ENCODE peak calls at places on chromosome 20, in ten cellular contexts. One of them, this sample, is unnamed.

GRCh38 chr20:33773412-33774089 is 37.6 kb upstream of the CHMP4B start:
- DNase-seq in transverse colon: no peak
- DNase-seq in GM23338: no peak
- DNase-seq in endothelial cell of umbilical vein: no peak
- DNase-seq in SK-N-MC: no peak
- DNase-seq in HepG2: no peak
- DNase-seq in stomach: no peak
- DNase-seq in prostate gland: no peak
- DNase-seq in SK-N-SH: no peak
- DNase-seq in esophagus muscularis mucosa: no peak
- DNase-seq in this sample: no peak

GRCh38 chr20:24838551-24839530 is 110.2 kb upstream of the CST7 start:
- DNase-seq in SK-N-MC: no peak
- DNase-seq in SK-N-SH: no peak
- DNase-seq in GM23338: no peak
- DNase-seq in transverse colon: no peak
- DNase-seq in esophagus muscularis mucosa: no peak
- DNase-seq in endothelial cell of umbilical vein: no peak
- DNase-seq in stomach: no peak
- DNase-seq in HepG2: no peak
- DNase-seq in prostate gland: no peak
- DNase-seq in this sample: no peak

GRCh38 chr20:62241501-62241900 is 3.2 kb downstream of the OSBPL2 start:
- DNase-seq in esophagus muscularis mucosa: no peak
- DNase-seq in transverse colon: peak; percentile 77
- DNase-seq in stomach: peak; percentile 60
- DNase-seq in endothelial cell of umbilical vein: no peak
- DNase-seq in GM23338: no peak
- DNase-seq in HepG2: no peak
- DNase-seq in SK-N-MC: no peak
- DNase-seq in prostate gland: peak; percentile 50
- DNase-seq in SK-N-SH: no peak
- DNase-seq in this sample: no peak

GRCh38 chr20:58651823-58652605 is 931 bp downstream of the STX16 start:
- DNase-seq in HepG2: peak; percentile 54
- DNase-seq in endothelial cell of umbilical vein: peak; percentile 74
- DNase-seq in esophagus muscularis mucosa: peak; percentile 94
- DNase-seq in GM23338: peak; percentile 97
- DNase-seq in SK-N-SH: peak; percentile 69
- DNase-seq in prostate gland: peak; percentile 36
- DNase-seq in transverse colon: peak; percentile 74
- DNase-seq in stomach: peak; percentile 66
- DNase-seq in SK-N-MC: peak; percentile 44
- DNase-seq in this sample: peak; percentile 67

GRCh38 chr20:19923762-19924161 is 93.4 kb upstream of the NAA20 start:
- DNase-seq in GM23338: no peak
- DNase-seq in HepG2: no peak
- DNase-seq in SK-N-MC: no peak
- DNase-seq in stomach: no peak
- DNase-seq in endothelial cell of umbilical vein: no peak
- DNase-seq in prostate gland: no peak
- DNase-seq in SK-N-SH: no peak
- DNase-seq in transverse colon: no peak
- DNase-seq in esophagus muscularis mucosa: no peak
- DNase-seq in this sample: no peak

GRCh38 chr20:40449974-40450616 is 238.9 kb downstream of the MAFB start:
- DNase-seq in transverse colon: no peak
- DNase-seq in GM23338: no peak
- DNase-seq in SK-N-SH: no peak
- DNase-seq in esophagus muscularis mucosa: no peak
- DNase-seq in SK-N-MC: no peak
- DNase-seq in stomach: no peak
- DNase-seq in prostate gland: no peak
- DNase-seq in HepG2: no peak
- DNase-seq in endothelial cell of umbilical vein: no peak
- DNase-seq in this sample: no peak

GRCh38 chr20:11581271-11581670 is 336.4 kb upstream of the BTBD3 start:
- DNase-seq in transverse colon: no peak
- DNase-seq in prostate gland: no peak
- DNase-seq in stomach: no peak
- DNase-seq in SK-N-MC: no peak
- DNase-seq in HepG2: peak; percentile 6
- DNase-seq in SK-N-SH: no peak
- DNase-seq in endothelial cell of umbilical vein: no peak
- DNase-seq in GM23338: peak; percentile 74
- DNase-seq in esophagus muscularis mucosa: no peak
- DNase-seq in this sample: peak; percentile 62

GRCh38 chr20:36677422-36677771 is 31.4 kb upstream of the SLA2 start:
- DNase-seq in SK-N-SH: no peak
- DNase-seq in endothelial cell of umbilical vein: no peak
- DNase-seq in HepG2: no peak
- DNase-seq in GM23338: no peak
- DNase-seq in stomach: no peak
- DNase-seq in prostate gland: no peak
- DNase-seq in transverse colon: no peak
- DNase-seq in esophagus muscularis mucosa: no peak
- DNase-seq in SK-N-MC: no peak
- DNase-seq in this sample: no peak

GRCh38 chr20:23399568-23400241 is 21.6 kb downstream of the NAPB start:
- DNase-seq in esophagus muscularis mucosa: no peak
- DNase-seq in prostate gland: no peak
- DNase-seq in stomach: no peak
- DNase-seq in SK-N-SH: no peak
- DNase-seq in SK-N-MC: no peak
- DNase-seq in endothelial cell of umbilical vein: no peak
- DNase-seq in transverse colon: no peak
- DNase-seq in GM23338: no peak
- DNase-seq in HepG2: no peak
- DNase-seq in this sample: no peak

GRCh38 chr20:14470977-14471642 is 133.7 kb upstream of the FLRT3 start:
- DNase-seq in HepG2: no peak
- DNase-seq in prostate gland: no peak
- DNase-seq in endothelial cell of umbilical vein: no peak
- DNase-seq in SK-N-MC: no peak
- DNase-seq in GM23338: peak; percentile 27
- DNase-seq in transverse colon: no peak
- DNase-seq in SK-N-SH: no peak
- DNase-seq in esophagus muscularis mucosa: no peak
- DNase-seq in stomach: no peak
- DNase-seq in this sample: no peak

GRCh38 chr20:37233471-37234253 is 28.0 kb downstream of the GHRH start:
- DNase-seq in GM23338: no peak
- DNase-seq in HepG2: no peak
- DNase-seq in SK-N-MC: no peak
- DNase-seq in esophagus muscularis mucosa: no peak
- DNase-seq in transverse colon: no peak
- DNase-seq in endothelial cell of umbilical vein: no peak
- DNase-seq in prostate gland: no peak
- DNase-seq in SK-N-SH: no peak
- DNase-seq in stomach: no peak
- DNase-seq in this sample: no peak

GRCh38 chr20:53767206-53767924 is 173.7 kb upstream of the ZNF217 start:
- DNase-seq in transverse colon: no peak
- DNase-seq in HepG2: no peak
- DNase-seq in SK-N-SH: no peak
- DNase-seq in SK-N-MC: no peak
- DNase-seq in endothelial cell of umbilical vein: no peak
- DNase-seq in esophagus muscularis mucosa: no peak
- DNase-seq in GM23338: no peak
- DNase-seq in prostate gland: no peak
- DNase-seq in stomach: no peak
- DNase-seq in this sample: no peak

GRCh38 chr20:53764416-53764800 is 170.8 kb upstream of the ZNF217 start:
- DNase-seq in prostate gland: no peak
- DNase-seq in HepG2: no peak
- DNase-seq in esophagus muscularis mucosa: no peak
- DNase-seq in transverse colon: no peak
- DNase-seq in GM23338: no peak
- DNase-seq in stomach: no peak
- DNase-seq in SK-N-MC: no peak
- DNase-seq in SK-N-SH: no peak
- DNase-seq in endothelial cell of umbilical vein: no peak
- DNase-seq in this sample: no peak

GRCh38 chr20:53769041-53769440 is 175.4 kb upstream of the ZNF217 start:
- DNase-seq in stomach: no peak
- DNase-seq in transverse colon: no peak
- DNase-seq in endothelial cell of umbilical vein: no peak
- DNase-seq in prostate gland: no peak
- DNase-seq in esophagus muscularis mucosa: no peak
- DNase-seq in GM23338: peak; percentile 24
- DNase-seq in SK-N-SH: no peak
- DNase-seq in HepG2: peak; percentile 92
- DNase-seq in SK-N-MC: no peak
- DNase-seq in this sample: no peak

GRCh38 chr20:53763707-53764415 is 170.2 kb upstream of the ZNF217 start:
- DNase-seq in esophagus muscularis mucosa: no peak
- DNase-seq in transverse colon: peak; percentile 51
- DNase-seq in prostate gland: peak; percentile 68
- DNase-seq in SK-N-MC: no peak
- DNase-seq in stomach: peak; percentile 67
- DNase-seq in endothelial cell of umbilical vein: peak; percentile 46
- DNase-seq in SK-N-SH: no peak
- DNase-seq in GM23338: peak; percentile 89
- DNase-seq in HepG2: peak; percentile 100
- DNase-seq in this sample: no peak

GRCh38 chr20:53768329-53768728 is 174.7 kb upstream of the ZNF217 start:
- DNase-seq in transverse colon: no peak
- DNase-seq in GM23338: peak; percentile 88
- DNase-seq in SK-N-SH: no peak
- DNase-seq in stomach: no peak
- DNase-seq in esophagus muscularis mucosa: no peak
- DNase-seq in endothelial cell of umbilical vein: no peak
- DNase-seq in SK-N-MC: no peak
- DNase-seq in prostate gland: no peak
- DNase-seq in HepG2: no peak
- DNase-seq in this sample: no peak
- TF ChIP-seq POLR2AphosphoS5 in transverse colon: no peak
- TF ChIP-seq POLR2AphosphoS5 in GM23338: no peak
- TF ChIP-seq POLR2AphosphoS5 in SK-N-SH: no peak
- TF ChIP-seq POLR2AphosphoS5 in stomach: no peak
- TF ChIP-seq POLR2AphosphoS5 in esophagus muscularis mucosa: no peak
- TF ChIP-seq POLR2AphosphoS5 in endothelial cell of umbilical vein: no peak
- TF ChIP-seq POLR2AphosphoS5 in SK-N-MC: no peak
- TF ChIP-seq POLR2AphosphoS5 in prostate gland: no peak
- TF ChIP-seq POLR2AphosphoS5 in HepG2: no peak
- TF ChIP-seq POLR2AphosphoS5 in this sample: no peak

DNA sequence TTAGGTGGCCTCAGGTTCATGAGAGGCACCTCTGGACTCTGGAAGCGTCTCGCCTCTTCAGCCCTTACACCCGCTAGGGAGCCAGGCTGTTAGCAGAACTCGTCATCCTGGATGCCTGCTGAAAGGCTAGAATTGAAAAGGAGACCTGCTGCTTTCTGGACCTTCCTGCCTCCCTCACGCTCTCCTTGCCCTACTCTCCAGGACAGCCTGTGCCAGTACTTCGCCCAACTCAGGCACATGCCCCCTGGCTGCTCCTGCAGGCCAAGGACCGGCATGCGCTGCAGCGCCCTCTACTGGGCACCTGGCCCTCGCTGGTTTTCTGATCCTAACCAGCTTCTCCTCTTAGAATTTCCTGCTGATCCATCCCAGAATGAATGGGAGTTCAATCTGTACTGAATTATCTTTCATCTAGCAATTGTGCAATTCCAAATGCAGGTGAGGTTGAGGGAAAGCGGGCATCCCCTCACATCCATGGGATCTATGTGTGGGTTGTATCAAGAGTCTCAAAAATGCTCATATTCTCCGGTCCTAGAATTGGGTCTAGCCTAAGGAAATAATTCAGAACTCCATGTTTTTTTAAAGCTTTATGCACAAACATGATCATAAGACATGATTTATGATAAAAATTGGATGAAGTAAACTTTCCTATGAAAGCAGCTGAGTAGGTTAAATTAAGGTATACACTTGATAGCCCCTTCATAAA is 78.0 kb downstream of the PTPN1 start:
- DNase-seq in GM23338: peak; percentile 88
- DNase-seq in SK-N-SH: peak; percentile 90
- DNase-seq in prostate gland: peak; percentile 61
- DNase-seq in SK-N-MC: no peak
- DNase-seq in esophagus muscularis mucosa: no peak
- DNase-seq in endothelial cell of umbilical vein: peak; percentile 65
- DNase-seq in stomach: peak; percentile 78
- DNase-seq in HepG2: peak; percentile 67
- DNase-seq in transverse colon: peak; percentile 80
- DNase-seq in this sample: peak; percentile 47
- TF ChIP-seq POLR2AphosphoS5 in GM23338: no peak
- TF ChIP-seq POLR2AphosphoS5 in SK-N-SH: no peak
- TF ChIP-seq POLR2AphosphoS5 in prostate gland: no peak
- TF ChIP-seq POLR2AphosphoS5 in SK-N-MC: no peak
- TF ChIP-seq POLR2AphosphoS5 in esophagus muscularis mucosa: peak; percentile 9
- TF ChIP-seq POLR2AphosphoS5 in endothelial cell of umbilical vein: no peak
- TF ChIP-seq POLR2AphosphoS5 in stomach: peak; percentile 55
- TF ChIP-seq POLR2AphosphoS5 in HepG2: no peak
- TF ChIP-seq POLR2AphosphoS5 in transverse colon: no peak
- TF ChIP-seq POLR2AphosphoS5 in this sample: no peak

DNA sequence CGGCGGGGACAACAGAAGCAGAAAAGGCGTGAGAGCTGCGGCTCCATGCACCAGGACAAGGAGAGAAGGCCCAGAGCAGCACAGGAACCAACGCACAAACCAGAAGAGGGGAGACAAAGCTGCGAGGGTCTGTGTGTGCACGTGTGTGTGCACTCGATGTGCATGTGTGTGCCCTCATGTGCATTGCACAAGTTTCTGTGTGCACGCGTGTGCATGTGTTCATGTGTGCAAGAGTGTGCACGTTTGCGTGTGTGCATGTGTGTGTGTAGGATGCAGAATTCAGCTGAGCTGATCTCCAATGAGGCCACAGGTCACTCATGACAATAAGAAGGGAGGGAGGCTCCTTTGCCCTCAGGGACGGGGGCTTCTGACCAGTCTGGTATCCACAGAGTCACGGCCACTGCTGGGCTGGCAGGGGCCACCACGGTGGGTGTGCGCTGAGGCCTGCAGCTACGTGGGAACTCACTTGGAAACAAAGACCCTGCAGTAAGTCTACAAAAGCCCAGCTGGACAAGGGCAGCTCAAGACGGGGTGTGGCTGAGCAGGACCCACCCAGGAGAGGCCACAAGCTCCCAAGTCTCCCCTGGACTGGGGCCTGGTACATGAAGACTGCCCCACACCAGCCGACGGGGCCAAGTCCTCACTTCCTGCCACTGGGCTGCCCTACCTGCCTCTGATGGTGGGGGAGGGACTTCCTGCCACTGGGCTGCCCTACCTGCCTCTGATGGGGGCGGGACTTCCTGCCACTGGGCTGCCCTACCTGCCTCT is 48.1 kb upstream of the CHRNA4 start:
- DNase-seq in prostate gland: no peak
- DNase-seq in endothelial cell of umbilical vein: no peak
- DNase-seq in GM23338: peak; percentile 65
- DNase-seq in SK-N-MC: no peak
- DNase-seq in esophagus muscularis mucosa: no peak
- DNase-seq in stomach: no peak
- DNase-seq in SK-N-SH: no peak
- DNase-seq in HepG2: no peak
- DNase-seq in transverse colon: no peak
- DNase-seq in this sample: no peak
- TF ChIP-seq POLR2AphosphoS5 in prostate gland: no peak
- TF ChIP-seq POLR2AphosphoS5 in endothelial cell of umbilical vein: no peak
- TF ChIP-seq POLR2AphosphoS5 in GM23338: no peak
- TF ChIP-seq POLR2AphosphoS5 in SK-N-MC: no peak
- TF ChIP-seq POLR2AphosphoS5 in esophagus muscularis mucosa: no peak
- TF ChIP-seq POLR2AphosphoS5 in stomach: no peak
- TF ChIP-seq POLR2AphosphoS5 in SK-N-SH: no peak
- TF ChIP-seq POLR2AphosphoS5 in HepG2: no peak
- TF ChIP-seq POLR2AphosphoS5 in transverse colon: no peak
- TF ChIP-seq POLR2AphosphoS5 in this sample: no peak

GRCh38 chr20:50733644-50734349 is 2.4 kb downstream of the PARD6B start:
- DNase-seq in esophagus muscularis mucosa: no peak
- DNase-seq in SK-N-MC: no peak
- DNase-seq in HepG2: no peak
- DNase-seq in endothelial cell of umbilical vein: no peak
- DNase-seq in stomach: no peak
- DNase-seq in prostate gland: no peak
- DNase-seq in GM23338: no peak
- DNase-seq in SK-N-SH: no peak
- DNase-seq in transverse colon: no peak
- DNase-seq in this sample: no peak
- TF ChIP-seq POLR2AphosphoS5 in esophagus muscularis mucosa: no peak
- TF ChIP-seq POLR2AphosphoS5 in SK-N-MC: no peak
- TF ChIP-seq POLR2AphosphoS5 in HepG2: no peak
- TF ChIP-seq POLR2AphosphoS5 in endothelial cell of umbilical vein: no peak
- TF ChIP-seq POLR2AphosphoS5 in stomach: no peak
- TF ChIP-seq POLR2AphosphoS5 in prostate gland: no peak
- TF ChIP-seq POLR2AphosphoS5 in GM23338: no peak
- TF ChIP-seq POLR2AphosphoS5 in SK-N-SH: no peak
- TF ChIP-seq POLR2AphosphoS5 in transverse colon: no peak
- TF ChIP-seq POLR2AphosphoS5 in this sample: no peak